ENCODE peak calls at places on chromosomes 1 and 21, in eight cellular contexts. A, V, J, W, Q, H, R and T are unnamed samples.

GRCh38 chr1:60886793-60887331 is 195.5 kb upstream of the NFIA start:
- DNase-seq in W (no peak), H (no peak), V (no peak), R (no peak), A (no peak), J (no peak), Q (no peak), T (no peak)

GRCh38 chr1:44405041-44405803 is at the start of gene RNF220:
- DNase-seq in J (peak), V (peak), Q (peak), R (peak), W (peak), H (peak), A (peak), T (peak)

GRCh38 chr1:34292472-34292871 is 115.8 kb downstream of the C1orf94 start:
- DNase-seq in R (no peak), V (no peak), J (no peak), Q (no peak), W (no peak), A (no peak), H (no peak), T (no peak)

GRCh38 chr1:158494737-158495136 is 22.7 kb downstream of the OR10R2 start:
- DNase-seq in Q (no peak), A (no peak), H (no peak), J (no peak), V (no peak), W (no peak), R (no peak), T (no peak)

GRCh38 chr1:47388548-47389238 is 27.4 kb upstream of the FOXE3 start:
- DNase-seq in R (peak), V (peak), Q (peak), J (no peak), W (peak), A (peak), H (peak), T (peak)

GRCh38 chr1:41020654-41021053 is 871 bp downstream of the SLFNL1 start:
- DNase-seq in R (no peak), A (no peak), J (no peak), H (no peak), W (no peak), V (no peak), Q (no peak), T (no peak)

GRCh38 chr21:45551316-45551715 is 9.1 kb upstream of the SLC19A1 start:
- DNase-seq in J (peak), R (peak), H (peak), Q (peak), V (no peak), W (peak), A (peak), T (peak)

GRCh38 chr1:211511947-211512346 is 20.0 kb upstream of the RD3 start:
- DNase-seq in R (peak), J (peak), A (no peak), W (peak), H (peak), V (no peak), Q (no peak), T (peak)

GRCh38 chr1:31064115-31064514 is 1.4 kb downstream of the PUM1 start:
- DNase-seq in H (no peak), V (peak), W (no peak), Q (no peak), R (no peak), A (no peak), J (no peak), T (peak)

GRCh38 chr1:109508001-109508872 is 1.3 kb downstream of the AMIGO1 start:
- DNase-seq in A (no peak), V (no peak), J (no peak), H (no peak), W (no peak), Q (no peak), R (no peak), T (no peak)

GRCh38 chr1:231724041-231724440 is 97.5 kb downstream of the DISC1 start:
- DNase-seq in H (no peak), W (no peak), Q (no peak), V (no peak), J (no peak), A (no peak), R (no peak), T (no peak)

GRCh38 chr1:56502700-56503245 is 76.6 kb downstream of the PLPP3 start:
- DNase-seq in R (peak), H (peak), A (no peak), J (peak), V (peak), W (peak), Q (no peak), T (peak)

GRCh38 chr1:42904437-42904836 is 54.2 kb downstream of the SLC2A1 start:
- DNase-seq in Q (no peak), W (no peak), H (no peak), J (no peak), A (no peak), R (no peak), V (no peak), T (no peak)

GRCh38 chr1:93816970-93817738 is 61.9 kb downstream of the DNTTIP2 start:
- DNase-seq in H (peak), W (no peak), V (peak), R (peak), Q (peak), J (peak), A (peak), T (peak)

GRCh38 chr1:6099787-6100765 is 54.4 kb downstream of the KCNAB2 start:
- DNase-seq in H (peak), V (no peak), W (peak), J (no peak), Q (no peak), A (no peak), R (no peak), T (no peak)

GRCh38 chr1:3658231-3658615 is 5.9 kb downstream of the TP73 start:
- DNase-seq in H (no peak), V (no peak), J (no peak), W (no peak), Q (no peak), R (no peak), A (no peak), T (no peak)

GRCh38 chr1:208479435-208479834 is 235.3 kb upstream of the PLXNA2 start:
- DNase-seq in J (no peak), R (no peak), V (no peak), A (no peak), W (no peak), H (no peak), Q (no peak), T (no peak)
- TF ChIP-seq CTCF in J (no peak), R (no peak), V (no peak), A (no peak), W (no peak), H (no peak), Q (no peak), T (no peak)

GRCh38 chr1:183215936-183216335 is 29.9 kb downstream of the LAMC2 start:
- DNase-seq in V (no peak), J (no peak), H (no peak), W (no peak), A (no peak), Q (no peak), R (no peak), T (no peak)

GRCh38 chr1:183210678-183211077 is 24.6 kb downstream of the LAMC2 start:
- DNase-seq in A (no peak), Q (no peak), J (no peak), R (no peak), H (no peak), W (no peak), V (no peak), T (no peak)

GRCh38 chr1:183212870-183213269 is 26.8 kb downstream of the LAMC2 start:
- DNase-seq in V (no peak), R (no peak), J (no peak), Q (no peak), H (no peak), W (no peak), A (no peak), T (no peak)

GRCh38 chr1:183215076-183215720 is 29.1 kb downstream of the LAMC2 start:
- DNase-seq in W (no peak), H (no peak), Q (no peak), V (no peak), A (no peak), J (no peak), R (no peak), T (no peak)

GRCh38 chr1:183214021-183214970 is 28.2 kb downstream of the LAMC2 start:
- DNase-seq in A (no peak), Q (no peak), J (no peak), V (no peak), H (no peak), R (no peak), W (no peak), T (no peak)
- H3K4me3 ChIP-seq in A (no peak), Q (no peak), J (no peak), V (no peak), H (no peak), R (no peak), W (no peak), T (no peak)

GRCh38 chr1:36279110-36279788 is 26.9 kb upstream of the SH3D21 start:
- DNase-seq in J (peak), V (no peak), W (no peak), A (no peak), R (no peak), Q (peak), H (peak), T (peak)
- TF ChIP-seq CTCF in J (no peak), V (no peak), W (no peak), A (no peak), R (no peak), Q (no peak), H (no peak), T (no peak)

DNA sequence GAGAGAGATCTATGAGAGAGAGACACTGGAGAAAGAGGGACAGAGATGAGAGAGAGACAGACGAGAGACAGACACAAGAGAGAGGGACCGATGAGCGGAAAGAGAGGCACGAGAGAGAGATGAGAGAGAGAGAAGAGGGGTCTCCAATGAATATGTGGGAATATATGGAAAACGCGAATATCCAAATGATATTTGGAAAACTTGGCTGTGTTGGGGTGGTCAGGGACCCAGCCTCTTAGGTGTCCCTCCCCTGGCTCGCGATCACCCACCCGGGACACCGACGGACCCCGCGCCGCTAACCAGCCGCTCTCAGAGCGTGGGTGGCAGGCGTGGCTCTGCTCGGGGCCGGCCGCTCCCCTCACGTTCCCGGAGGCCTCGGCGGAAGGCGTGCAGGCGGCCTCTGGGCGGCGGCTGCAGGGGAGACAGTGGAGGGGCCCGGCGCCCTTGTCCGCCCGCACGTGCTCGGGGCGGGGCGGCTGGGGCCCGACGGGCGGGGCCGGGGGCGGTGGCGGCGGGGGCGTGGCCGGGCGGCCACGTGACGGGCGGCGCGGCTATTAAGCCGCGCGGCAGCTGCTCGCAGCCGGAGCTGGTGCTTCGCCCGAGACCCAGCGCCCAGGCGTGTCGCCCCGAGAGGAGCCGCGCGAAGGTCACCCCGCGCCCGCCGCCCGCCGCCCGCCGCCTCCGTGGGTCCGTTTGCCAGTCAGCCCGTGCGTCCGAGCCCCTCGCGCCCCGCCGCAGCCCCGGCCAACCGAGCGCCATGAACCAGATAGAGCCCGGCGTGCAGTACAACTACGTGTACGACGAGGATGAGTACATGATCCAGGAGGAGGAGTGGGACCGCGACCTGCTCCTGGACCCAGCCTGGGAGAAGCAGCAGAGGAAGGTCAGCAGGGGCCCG is at the start of gene ACTN2:
- DNase-seq in R (no peak), V (no peak), Q (no peak), A (no peak), H (peak), W (no peak), J (no peak), T (no peak)
- H3K4me3 ChIP-seq in R (peak), V (no peak), Q (peak), A (peak), H (peak), W (no peak), J (peak), T (peak)

DNA sequence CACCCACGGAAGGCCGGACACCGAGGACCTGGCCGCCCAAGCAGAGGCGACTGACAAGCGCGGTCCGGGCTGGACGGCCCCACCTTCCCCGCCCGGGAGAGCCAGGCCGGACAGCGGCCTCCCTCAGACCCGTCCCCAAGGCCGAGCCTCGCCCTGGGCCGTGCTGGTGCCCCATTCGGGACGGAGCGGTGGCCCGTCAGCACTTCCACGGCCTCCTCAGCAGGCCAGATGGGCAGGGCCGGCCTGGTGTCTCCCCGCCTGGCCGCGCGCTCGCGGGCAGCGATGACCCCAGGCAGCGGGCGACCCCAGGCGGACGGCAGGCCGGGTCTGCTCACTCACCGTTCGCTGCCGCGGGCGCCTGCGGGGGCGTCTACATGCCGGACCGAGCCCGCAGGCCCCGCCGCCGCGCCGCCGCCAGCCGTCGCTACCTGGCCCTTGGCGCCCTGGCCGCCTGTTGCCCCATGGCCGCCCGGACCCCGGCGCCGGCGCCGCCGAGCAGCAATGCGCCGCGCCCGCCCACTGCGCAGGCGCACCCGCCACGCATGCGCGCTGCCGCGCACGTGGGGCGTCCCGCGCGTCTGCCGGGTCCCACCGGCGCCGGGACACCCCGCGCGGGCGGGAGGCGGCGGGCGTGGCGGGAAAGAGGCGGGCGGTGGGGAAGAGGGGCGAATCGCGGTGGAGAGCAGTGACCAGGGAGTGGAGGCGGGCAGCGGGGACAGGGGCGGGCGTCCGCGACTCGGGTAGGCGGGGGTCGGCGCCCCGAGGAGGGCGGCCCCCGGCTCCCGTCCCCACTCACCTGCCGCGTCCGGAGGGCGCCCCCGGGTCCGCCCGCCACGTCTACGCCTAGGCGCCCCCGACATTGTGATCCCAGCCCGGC is at the start of gene NADK:
- DNase-seq in R (no peak), J (no peak), W (peak), A (no peak), Q (peak), V (no peak), H (peak), T (peak)
- TF ChIP-seq CTCF in R (no peak), J (no peak), W (no peak), A (no peak), Q (no peak), V (peak), H (no peak), T (no peak)

DNA sequence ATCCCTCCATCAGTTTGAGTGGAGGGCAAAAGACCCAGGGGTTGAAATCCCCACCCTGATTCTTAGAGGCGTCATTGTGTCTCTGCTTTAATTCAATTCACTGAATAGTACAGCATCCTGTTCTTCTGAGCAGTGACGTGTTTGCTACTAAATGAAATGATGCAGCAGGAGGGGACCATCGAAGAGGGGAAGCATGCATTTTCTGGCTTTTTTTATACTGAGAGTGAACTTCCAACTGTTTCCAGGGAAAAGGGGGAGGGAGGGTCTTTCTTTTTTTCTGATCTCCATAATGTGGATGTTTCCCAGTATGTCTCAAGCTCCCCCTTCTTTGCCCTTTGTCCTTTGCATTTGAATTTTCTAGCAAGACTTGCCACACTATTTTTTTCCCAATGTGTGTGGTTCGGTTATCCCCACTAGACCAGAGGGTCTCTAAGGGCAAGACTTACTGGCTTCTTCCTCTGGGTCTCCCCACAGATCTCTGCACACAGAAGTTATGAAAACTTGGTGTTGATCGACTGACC is 2.7 kb downstream of the INTS3 start:
- DNase-seq in W (no peak), J (no peak), R (no peak), Q (no peak), H (no peak), V (peak), A (no peak), T (no peak)
- H3K4me3 ChIP-seq in W (no peak), J (no peak), R (no peak), Q (no peak), H (no peak), V (no peak), A (no peak), T (no peak)

GRCh38 chr1:107145637-107146036 is 4.8 kb downstream of the NTNG1 start:
- DNase-seq in W (no peak), H (no peak), R (no peak), Q (no peak), A (no peak), V (no peak), J (no peak), T (no peak)

GRCh38 chr1:107140703-107141490 is at the start of gene NTNG1:
- DNase-seq in V (no peak), Q (no peak), W (peak), A (no peak), R (no peak), H (no peak), J (no peak), T (no peak)

GRCh38 chr1:107141491-107142369 is 891 bp downstream of the NTNG1 start:
- DNase-seq in V (peak), J (peak), R (peak), H (peak), A (peak), Q (peak), W (peak), T (peak)

GRCh38 chr1:107139833-107140702 is 771 bp upstream of the NTNG1 start:
- DNase-seq in R (peak), H (peak), V (no peak), Q (peak), W (peak), A (no peak), J (peak), T (peak)

GRCh38 chr1:107142370-107142668 is 1.5 kb downstream of the NTNG1 start:
- DNase-seq in V (no peak), R (no peak), H (no peak), J (no peak), W (no peak), A (no peak), Q (no peak), T (no peak)
- TF ChIP-seq CTCF in V (no peak), R (no peak), H (no peak), J (no peak), W (no peak), A (no peak), Q (no peak), T (no peak)

GRCh38 chr1:20365421-20366075 is 74.9 kb downstream of the VWA5B1 start:
- DNase-seq in H (no peak), Q (no peak), R (no peak), J (no peak), W (no peak), V (no peak), A (no peak), T (no peak)
- H3K4me3 ChIP-seq in H (no peak), Q (no peak), R (no peak), J (no peak), W (peak), V (no peak), A (no peak), T (no peak)